ENCODE peak calls at places on chromosomes 2 and 18, in nine cellular contexts. M is stimulated activated CD8-positive, alpha-beta memory T cell treated with anti-CD3 and anti-CD28 coated beads, Interleukin-4, amount 100 ng/mL, for 4 hours; P is MCF 10A; G is pons; B is frontal cortex; S is naive thymus-derived CD8-positive, alpha-beta T cell; F is DMS 273 treated with DMSO at 0.1 percent for 48 hours; X is right cardiac atrium; A is mucosa of gallbladder. D is an unnamed sample.

GRCh38 chr2:15120578-15120977 is 440.6 kb downstream of the NBAS start:
- DNase-seq in M (no peak), P (no peak), G (no peak), B (no peak), S (no peak), F (no peak), X (no peak), A (no peak), D (no peak)

GRCh38 chr2:67216881-67217280 is 180.3 kb upstream of the ETAA1 start:
- DNase-seq in M (no peak), P (no peak), G (no peak), B (no peak), S (no peak), F (no peak), X (no peak), A (no peak), D (no peak)

GRCh38 chr2:217905395-217905794 is 97.4 kb downstream of the TNS1 start:
- DNase-seq in M (no peak), P (no peak), G (peak), B (no peak), S (no peak), F (no peak), X (peak), A (no peak), D (peak)

GRCh38 chr2:15359716-15360531 is 201.2 kb downstream of the NBAS start:
- DNase-seq in M (no peak), P (peak), G (no peak), B (no peak), S (no peak), F (no peak), X (no peak), A (no peak), D (no peak)

GRCh38 chr2:33409417-33409955 is 67.0 kb upstream of the RASGRP3 start:
- DNase-seq in M (no peak), P (no peak), G (no peak), B (no peak), S (no peak), F (no peak), X (no peak), A (no peak), D (no peak)

GRCh38 chr18:62877448-62878221 is 162.3 kb downstream of the PHLPP1 start:
- DNase-seq in M (no peak), P (peak), G (peak), B (no peak), S (no peak), F (no peak), X (no peak), A (no peak), D (no peak)

GRCh38 chr2:147913701-147914480 is 69.1 kb downstream of the ACVR2A start:
- DNase-seq in M (no peak), P (no peak), G (peak), B (no peak), S (no peak), F (no peak), X (no peak), A (no peak), D (no peak)

GRCh38 chr2:230627806-230628724 is 84.6 kb upstream of the CAB39 start:
- DNase-seq in M (no peak), P (no peak), G (no peak), B (no peak), S (no peak), F (no peak), X (no peak), A (no peak), D (no peak)

GRCh38 chr2:120647487-120647886 is 88.2 kb upstream of the GLI2 start:
- DNase-seq in M (no peak), P (no peak), G (no peak), B (no peak), S (no peak), F (no peak), X (no peak), A (no peak), D (no peak)

GRCh38 chr2:201842131-201842530 is 35.8 kb downstream of the CDK15 start:
- DNase-seq in M (no peak), P (no peak), G (no peak), B (no peak), S (no peak), F (no peak), X (no peak), A (no peak), D (no peak)

GRCh38 chr2:114011709-114012108 is 121.8 kb downstream of the ACTR3 start:
- DNase-seq in M (no peak), P (no peak), G (peak), B (no peak), S (no peak), F (no peak), X (no peak), A (no peak), D (no peak)

GRCh38 chr2:18345848-18346247 is 214.6 kb downstream of the RDH14 start:
- DNase-seq in M (no peak), P (no peak), G (no peak), B (no peak), S (no peak), F (peak), X (no peak), A (no peak), D (peak)

GRCh38 chr18:58297198-58297597 is 253.2 kb downstream of the NEDD4L start:
- DNase-seq in M (no peak), P (no peak), G (no peak), B (no peak), S (no peak), F (no peak), X (no peak), A (no peak), D (no peak)

GRCh38 chr2:240048237-240048636 is 5.1 kb downstream of the OR6B3 start:
- DNase-seq in M (no peak), P (no peak), G (no peak), B (no peak), S (no peak), F (no peak), X (no peak), A (no peak), D (no peak)

GRCh38 chr18:45402485-45403056 is 212.7 kb upstream of the SLC14A2 start:
- DNase-seq in M (no peak), P (peak), G (no peak), B (no peak), S (no peak), F (no peak), X (no peak), A (no peak), D (no peak)

GRCh38 chr2:241925277-241925676 is 55.7 kb downstream of the RTP5 start:
- DNase-seq in M (no peak), P (no peak), G (no peak), B (no peak), S (no peak), F (no peak), X (no peak), A (no peak), D (no peak)

GRCh38 chr2:200135082-200135481 is 171.4 kb upstream of the SPATS2L start:
- DNase-seq in M (no peak), P (no peak), G (no peak), B (no peak), S (no peak), F (no peak), X (no peak), A (no peak), D (no peak)

GRCh38 chr2:16031055-16031847 is 90.9 kb downstream of the MYCN start:
- DNase-seq in M (no peak), P (no peak), G (peak), B (no peak), S (no peak), F (no peak), X (no peak), A (no peak), D (no peak)

GRCh38 chr2:109353806-109354745 is 225.1 kb downstream of the SH3RF3 start:
- DNase-seq in M (no peak), P (no peak), G (no peak), B (no peak), S (no peak), F (no peak), X (no peak), A (no peak), D (no peak)

GRCh38 chr18:57087985-57088384 is 58.9 kb upstream of the BOD1L2 start:
- DNase-seq in M (no peak), P (peak), G (no peak), B (no peak), S (no peak), F (no peak), X (no peak), A (peak), D (no peak)

GRCh38 chr2:5673861-5674240 is 18.3 kb upstream of the SOX11 start:
- DNase-seq in M (no peak), P (no peak), G (no peak), B (peak), S (no peak), F (no peak), X (no peak), A (no peak), D (no peak)

GRCh38 chr2:55595536-55595935 is 21.9 kb downstream of the PPP4R3B start:
- DNase-seq in M (no peak), P (no peak), G (no peak), B (no peak), S (no peak), F (no peak), X (no peak), A (no peak), D (no peak)

GRCh38 chr18:47968721-47969120 is 38.3 kb upstream of the SMAD2 start:
- DNase-seq in M (no peak), P (no peak), G (no peak), B (no peak), S (no peak), F (no peak), X (peak), A (no peak), D (no peak)

GRCh38 chr2:71995067-71995665 is 152.5 kb downstream of the CYP26B1 start:
- DNase-seq in M (no peak), P (peak), G (no peak), B (no peak), S (no peak), F (peak), X (no peak), A (no peak), D (no peak)

GRCh38 chr2:228556707-228557106 is 375.2 kb upstream of the SPHKAP start:
- DNase-seq in M (no peak), P (peak), G (no peak), B (no peak), S (no peak), F (no peak), X (no peak), A (no peak), D (no peak)

GRCh38 chr2:154713605-154714004 is 15.1 kb downstream of the KCNJ3 start:
- DNase-seq in M (no peak), P (no peak), G (no peak), B (no peak), S (no peak), F (peak), X (no peak), A (no peak), D (no peak)

GRCh38 chr18:31555971-31556747 is 35.5 kb upstream of the TTR start:
- DNase-seq in M (no peak), P (peak), G (peak), B (peak), S (peak), F (peak), X (no peak), A (peak), D (no peak)

GRCh38 chr2:234863043-234863934 is 88.5 kb upstream of the SH3BP4 start:
- DNase-seq in M (no peak), P (peak), G (peak), B (peak), S (no peak), F (peak), X (peak), A (peak), D (peak)

GRCh38 chr2:52877703-52878102 is 889.9 kb upstream of the CHAC2 start:
- DNase-seq in M (no peak), P (no peak), G (no peak), B (no peak), S (no peak), F (no peak), X (no peak), A (no peak), D (no peak)

D was measured in left cardiac atrium.